ENCODE peak calls at places on chromosomes 2 and 18, in five cellular contexts. One of them, this sample, is unnamed.

GRCh38 chr2:177028296-177028695 is 184.3 kb upstream of the HNRNPA3 start:
- DNase-seq in H7: no peak
- DNase-seq in pancreas: no peak
- DNase-seq in AG10803: no peak
- DNase-seq in lower lobe of right lung: no peak
- DNase-seq in this sample: no peak

GRCh38 chr18:13456736-13457271 is 238.2 kb downstream of the LDLRAD4 start:
- DNase-seq in H7: no peak
- DNase-seq in pancreas: no peak
- DNase-seq in AG10803: no peak
- DNase-seq in lower lobe of right lung: no peak
- DNase-seq in this sample: no peak

GRCh38 chr2:231411237-231411636 is 15.7 kb downstream of the B3GNT7 start:
- DNase-seq in H7: peak
- DNase-seq in pancreas: no peak
- DNase-seq in AG10803: no peak
- DNase-seq in lower lobe of right lung: no peak
- DNase-seq in this sample: no peak

GRCh38 chr2:99278793-99279291 is 22.2 kb downstream of the LYG1 start:
- DNase-seq in H7: no peak
- DNase-seq in pancreas: no peak
- DNase-seq in AG10803: peak
- DNase-seq in lower lobe of right lung: no peak
- DNase-seq in this sample: peak

GRCh38 chr2:240584486-240585031 is 2.0 kb upstream of the CAPN10 start:
- DNase-seq in H7: peak
- DNase-seq in pancreas: no peak
- DNase-seq in AG10803: peak
- DNase-seq in lower lobe of right lung: peak
- DNase-seq in this sample: peak

GRCh38 chr2:239321596-239322413 is 79.0 kb downstream of the HDAC4 start:
- DNase-seq in H7: peak
- DNase-seq in pancreas: no peak
- DNase-seq in AG10803: no peak
- DNase-seq in lower lobe of right lung: no peak
- DNase-seq in this sample: no peak

GRCh38 chr2:12534646-12535263 is 182.0 kb upstream of the TRIB2 start:
- DNase-seq in H7: no peak
- DNase-seq in pancreas: no peak
- DNase-seq in AG10803: peak
- DNase-seq in lower lobe of right lung: no peak
- DNase-seq in this sample: peak

GRCh38 chr2:222424281-222424728 is at the start of gene SGPP2:
- DNase-seq in H7: peak
- DNase-seq in pancreas: peak
- DNase-seq in AG10803: no peak
- DNase-seq in lower lobe of right lung: peak
- DNase-seq in this sample: no peak

GRCh38 chr2:76731157-76731556 is 791.0 kb downstream of the LRRTM4 start:
- DNase-seq in H7: no peak
- DNase-seq in pancreas: no peak
- DNase-seq in AG10803: no peak
- DNase-seq in lower lobe of right lung: no peak
- DNase-seq in this sample: no peak

GRCh38 chr18:76398899-76399612 is 96.0 kb downstream of the ZNF516 start:
- DNase-seq in H7: peak
- DNase-seq in pancreas: peak
- DNase-seq in AG10803: peak
- DNase-seq in lower lobe of right lung: peak
- DNase-seq in this sample: peak

GRCh38 chr2:221448086-221448856 is 123.8 kb downstream of the EPHA4 start:
- DNase-seq in H7: no peak
- DNase-seq in pancreas: no peak
- DNase-seq in AG10803: no peak
- DNase-seq in lower lobe of right lung: no peak
- DNase-seq in this sample: no peak

GRCh38 chr2:54092940-54093339 is 22.5 kb upstream of the ACYP2 start:
- DNase-seq in H7: peak
- DNase-seq in pancreas: no peak
- DNase-seq in AG10803: no peak
- DNase-seq in lower lobe of right lung: no peak
- DNase-seq in this sample: no peak

GRCh38 chr2:148586528-148587128 is 57.9 kb upstream of the EPC2 start:
- DNase-seq in H7: peak
- DNase-seq in pancreas: no peak
- DNase-seq in AG10803: no peak
- DNase-seq in lower lobe of right lung: no peak
- DNase-seq in this sample: no peak

GRCh38 chr18:2826581-2826980 is 20.2 kb upstream of the EMILIN2 start:
- DNase-seq in H7: no peak
- DNase-seq in pancreas: no peak
- DNase-seq in AG10803: peak
- DNase-seq in lower lobe of right lung: no peak
- DNase-seq in this sample: peak

GRCh38 chr18:43486462-43486861 is 209.2 kb upstream of the SYT4 start:
- DNase-seq in H7: no peak
- DNase-seq in pancreas: peak
- DNase-seq in AG10803: no peak
- DNase-seq in lower lobe of right lung: no peak
- DNase-seq in this sample: no peak

GRCh38 chr2:44061469-44061868 is 65.7 kb upstream of the LRPPRC start:
- DNase-seq in H7: no peak
- DNase-seq in pancreas: no peak
- DNase-seq in AG10803: no peak
- DNase-seq in lower lobe of right lung: no peak
- DNase-seq in this sample: no peak

GRCh38 chr2:28558421-28558820 is 62.6 kb downstream of the PLB1 start:
- DNase-seq in H7: no peak
- DNase-seq in pancreas: no peak
- DNase-seq in AG10803: no peak
- DNase-seq in lower lobe of right lung: no peak
- DNase-seq in this sample: peak

GRCh38 chr2:97868986-97869721 is 126.6 kb downstream of the TMEM131 start:
- DNase-seq in H7: no peak
- DNase-seq in pancreas: no peak
- DNase-seq in AG10803: peak
- DNase-seq in lower lobe of right lung: no peak
- DNase-seq in this sample: peak

GRCh38 chr2:43158259-43158880 is 68.0 kb downstream of the ZFP36L2 start:
- DNase-seq in H7: peak
- DNase-seq in pancreas: peak
- DNase-seq in AG10803: peak
- DNase-seq in lower lobe of right lung: peak
- DNase-seq in this sample: peak

GRCh38 chr2:63056309-63057065 is 5.9 kb downstream of the OTX1 start:
- DNase-seq in H7: peak
- DNase-seq in pancreas: no peak
- DNase-seq in AG10803: no peak
- DNase-seq in lower lobe of right lung: no peak
- DNase-seq in this sample: no peak

GRCh38 chr18:78875998-78876650 is 103.5 kb upstream of the SALL3 start:
- DNase-seq in H7: no peak
- DNase-seq in pancreas: no peak
- DNase-seq in AG10803: no peak
- DNase-seq in lower lobe of right lung: no peak
- DNase-seq in this sample: no peak

GRCh38 chr2:18445412-18446320 is 114.8 kb downstream of the RDH14 start:
- DNase-seq in H7: no peak
- DNase-seq in pancreas: no peak
- DNase-seq in AG10803: peak
- DNase-seq in lower lobe of right lung: no peak
- DNase-seq in this sample: peak

GRCh38 chr2:212015588-212015987 is 523.0 kb downstream of the ERBB4 start:
- DNase-seq in H7: no peak
- DNase-seq in pancreas: no peak
- DNase-seq in AG10803: peak
- DNase-seq in lower lobe of right lung: no peak
- DNase-seq in this sample: no peak
- H3K4me3 ChIP-seq in H7: no peak
- H3K4me3 ChIP-seq in pancreas: no peak
- H3K4me3 ChIP-seq in AG10803: no peak
- H3K4me3 ChIP-seq in lower lobe of right lung: no peak
- H3K4me3 ChIP-seq in this sample: no peak

GRCh38 chr18:67426477-67426876 is 90.0 kb downstream of the DSEL start:
- DNase-seq in H7: no peak
- DNase-seq in pancreas: no peak
- DNase-seq in AG10803: no peak
- DNase-seq in lower lobe of right lung: no peak
- DNase-seq in this sample: no peak
- H3K4me3 ChIP-seq in H7: no peak
- H3K4me3 ChIP-seq in pancreas: no peak
- H3K4me3 ChIP-seq in AG10803: no peak
- H3K4me3 ChIP-seq in lower lobe of right lung: no peak
- H3K4me3 ChIP-seq in this sample: no peak

DNA sequence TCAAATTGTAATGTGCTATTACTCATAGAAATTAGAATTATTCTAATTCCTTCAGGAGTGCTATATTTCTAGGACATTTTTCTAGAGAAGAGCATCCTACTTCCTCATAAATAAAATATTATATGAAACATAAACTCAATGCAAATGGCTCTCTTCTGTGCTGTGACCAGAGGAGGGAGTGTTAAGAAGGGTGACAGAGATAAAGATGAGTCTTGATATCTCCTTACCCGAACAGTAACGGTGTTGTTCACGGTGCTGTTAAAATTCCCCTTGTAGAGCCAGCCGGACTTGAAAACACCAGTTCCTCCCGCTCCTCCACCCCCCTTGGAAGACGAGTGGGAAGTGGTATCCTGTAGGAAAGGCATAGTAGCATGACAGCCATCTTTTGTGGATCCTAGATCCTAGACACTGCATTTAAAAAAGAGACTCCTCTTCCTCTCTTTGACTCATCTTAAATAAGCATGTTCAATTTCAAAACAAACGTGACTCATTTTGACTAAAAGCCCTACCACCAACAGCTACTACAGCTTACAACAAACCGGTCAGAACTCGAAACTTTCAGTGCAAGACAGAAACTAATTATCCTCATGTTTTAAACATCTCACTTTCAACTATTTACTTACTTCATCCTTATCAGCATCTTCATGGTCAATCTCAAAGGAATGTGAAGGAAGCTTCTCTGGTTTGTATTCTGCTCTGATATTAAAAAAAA is 156.3 kb downstream of the DOCK10 start:
- DNase-seq in H7: no peak
- DNase-seq in pancreas: no peak
- DNase-seq in AG10803: peak
- DNase-seq in lower lobe of right lung: no peak
- DNase-seq in this sample: peak
- H3K4me3 ChIP-seq in H7: no peak
- H3K4me3 ChIP-seq in pancreas: no peak
- H3K4me3 ChIP-seq in AG10803: peak
- H3K4me3 ChIP-seq in lower lobe of right lung: no peak
- H3K4me3 ChIP-seq in this sample: peak

DNA sequence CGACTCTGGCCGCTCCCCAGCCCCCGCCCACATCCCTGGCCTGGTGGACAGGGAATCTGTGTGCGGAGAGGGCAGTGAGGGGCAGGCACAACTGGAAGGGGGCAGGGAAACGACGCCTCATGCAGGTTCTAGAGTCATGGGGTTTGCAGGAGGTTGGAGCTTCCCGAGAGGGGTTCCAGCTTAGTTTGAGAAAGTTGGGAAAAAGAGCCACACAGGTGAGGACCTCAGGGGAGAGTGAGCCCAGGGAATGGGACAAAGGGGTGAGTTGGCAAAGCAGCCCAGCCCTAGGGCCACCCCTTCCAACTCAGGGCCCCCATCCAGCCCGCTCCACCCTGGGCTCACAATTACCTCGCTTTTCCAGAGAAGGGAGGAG is 1.7 kb downstream of the RTKN start:
- DNase-seq in H7: peak
- DNase-seq in pancreas: peak
- DNase-seq in AG10803: peak
- DNase-seq in lower lobe of right lung: no peak
- DNase-seq in this sample: peak
- H3K4me3 ChIP-seq in H7: peak
- H3K4me3 ChIP-seq in pancreas: peak
- H3K4me3 ChIP-seq in AG10803: peak
- H3K4me3 ChIP-seq in lower lobe of right lung: peak
- H3K4me3 ChIP-seq in this sample: peak

GRCh38 chr2:119249311-119249710 is 25.7 kb downstream of the STEAP3 start:
- DNase-seq in H7: peak
- DNase-seq in pancreas: no peak
- DNase-seq in AG10803: no peak
- DNase-seq in lower lobe of right lung: no peak
- DNase-seq in this sample: no peak

GRCh38 chr2:119249855-119250775 is 26.5 kb downstream of the STEAP3 start:
- DNase-seq in H7: peak
- DNase-seq in pancreas: no peak
- DNase-seq in AG10803: no peak
- DNase-seq in lower lobe of right lung: no peak
- DNase-seq in this sample: no peak

GRCh38 chr2:119251652-119252051 is 28.0 kb downstream of the STEAP3 start:
- DNase-seq in H7: peak
- DNase-seq in pancreas: no peak
- DNase-seq in AG10803: no peak
- DNase-seq in lower lobe of right lung: no peak
- DNase-seq in this sample: no peak

GRCh38 chr2:119252186-119253113 is 28.8 kb downstream of the STEAP3 start:
- DNase-seq in H7: peak
- DNase-seq in pancreas: no peak
- DNase-seq in AG10803: peak
- DNase-seq in lower lobe of right lung: no peak
- DNase-seq in this sample: peak

DNA sequence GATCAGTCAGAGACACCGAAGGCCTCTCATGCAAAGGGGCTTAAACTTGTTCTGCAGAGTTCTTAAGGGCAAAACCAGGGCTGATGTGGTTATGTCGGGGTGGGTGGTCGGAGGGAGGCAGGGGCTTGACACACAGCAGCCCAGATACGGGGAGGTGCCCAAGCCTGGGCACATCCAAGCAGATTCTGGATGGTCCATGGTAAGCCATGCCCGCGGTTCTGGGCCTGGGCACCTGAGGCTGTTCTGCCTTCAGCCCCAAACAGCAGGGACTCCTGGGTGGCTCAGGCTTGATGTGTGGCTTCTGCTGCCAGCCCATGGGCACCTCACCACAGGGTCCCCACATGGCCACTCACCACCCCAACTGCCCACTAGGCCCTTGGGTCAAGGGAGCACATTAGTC is 27.3 kb downstream of the STEAP3 start:
- DNase-seq in H7: no peak
- DNase-seq in pancreas: no peak
- DNase-seq in AG10803: no peak
- DNase-seq in lower lobe of right lung: no peak
- DNase-seq in this sample: no peak
- H3K4me3 ChIP-seq in H7: no peak
- H3K4me3 ChIP-seq in pancreas: no peak
- H3K4me3 ChIP-seq in AG10803: no peak
- H3K4me3 ChIP-seq in lower lobe of right lung: no peak
- H3K4me3 ChIP-seq in this sample: no peak

This sample was measured in fibroblast of pulmonary artery.